ENCODE peak calls at places on chromosomes 5 and 9, in five cellular contexts. One of them, this sample, is unnamed.

GRCh38 chr5:132787076-132787475 is 10.0 kb upstream of the SEPTIN8 start:
- DNase-seq in Karpas-422: no peak
- DNase-seq in ureter: no peak
- DNase-seq in ovary: no peak
- DNase-seq in upper lobe of right lung: no peak
- DNase-seq in this sample: no peak

GRCh38 chr9:123812984-123813383 is 116.9 kb downstream of the DENND1A start:
- DNase-seq in Karpas-422: no peak
- DNase-seq in ureter: no peak
- DNase-seq in ovary: no peak
- DNase-seq in upper lobe of right lung: no peak
- DNase-seq in this sample: no peak

GRCh38 chr9:129094387-129095169 is 13.7 kb downstream of the DOLPP1 start:
- DNase-seq in Karpas-422: no peak
- DNase-seq in ureter: no peak
- DNase-seq in ovary: peak
- DNase-seq in upper lobe of right lung: no peak
- DNase-seq in this sample: no peak

GRCh38 chr5:33657181-33657580 is 216.4 kb downstream of the TARS1 start:
- DNase-seq in Karpas-422: no peak
- DNase-seq in ureter: no peak
- DNase-seq in ovary: no peak
- DNase-seq in upper lobe of right lung: no peak
- DNase-seq in this sample: no peak

GRCh38 chr9:116935149-116935897 is 248.2 kb downstream of the TRIM32 start:
- DNase-seq in Karpas-422: no peak
- DNase-seq in ureter: no peak
- DNase-seq in ovary: no peak
- DNase-seq in upper lobe of right lung: no peak
- DNase-seq in this sample: peak

GRCh38 chr5:72237879-72238278 is 82.2 kb downstream of the MRPS27 start:
- DNase-seq in Karpas-422: no peak
- DNase-seq in ureter: no peak
- DNase-seq in ovary: no peak
- DNase-seq in upper lobe of right lung: no peak
- DNase-seq in this sample: no peak

GRCh38 chr9:87615547-87616148 is 110.3 kb upstream of the CTSL start:
- DNase-seq in Karpas-422: no peak
- DNase-seq in ureter: no peak
- DNase-seq in ovary: no peak
- DNase-seq in upper lobe of right lung: no peak
- DNase-seq in this sample: no peak

GRCh38 chr9:108535526-108535925 is 320.3 kb downstream of the ACTL7B start:
- DNase-seq in Karpas-422: peak
- DNase-seq in ureter: no peak
- DNase-seq in ovary: no peak
- DNase-seq in upper lobe of right lung: no peak
- DNase-seq in this sample: peak

GRCh38 chr9:131624636-131625241 is 79.4 kb downstream of the PRRT1B start:
- DNase-seq in Karpas-422: no peak
- DNase-seq in ureter: no peak
- DNase-seq in ovary: no peak
- DNase-seq in upper lobe of right lung: no peak
- DNase-seq in this sample: no peak

GRCh38 chr5:135451581-135452360 is at the start of gene TIFAB:
- DNase-seq in Karpas-422: no peak
- DNase-seq in ureter: no peak
- DNase-seq in ovary: no peak
- DNase-seq in upper lobe of right lung: peak
- DNase-seq in this sample: no peak

GRCh38 chr9:79691496-79691895 is 119.7 kb downstream of the TLE4 start:
- DNase-seq in Karpas-422: no peak
- DNase-seq in ureter: no peak
- DNase-seq in ovary: no peak
- DNase-seq in upper lobe of right lung: no peak
- DNase-seq in this sample: no peak

GRCh38 chr5:123215929-123216702 is 127.1 kb downstream of the PRDM6 start:
- DNase-seq in Karpas-422: no peak
- DNase-seq in ureter: no peak
- DNase-seq in ovary: no peak
- DNase-seq in upper lobe of right lung: no peak
- DNase-seq in this sample: no peak

GRCh38 chr5:140000332-140000731 is 42.8 kb downstream of the NRG2 start:
- DNase-seq in Karpas-422: no peak
- DNase-seq in ureter: no peak
- DNase-seq in ovary: no peak
- DNase-seq in upper lobe of right lung: no peak
- DNase-seq in this sample: no peak

GRCh38 chr9:36939655-36940578 is 94.2 kb downstream of the PAX5 start:
- DNase-seq in Karpas-422: no peak
- DNase-seq in ureter: no peak
- DNase-seq in ovary: no peak
- DNase-seq in upper lobe of right lung: peak
- DNase-seq in this sample: no peak

GRCh38 chr5:158546748-158547147 is 553.0 kb downstream of the EBF1 start:
- DNase-seq in Karpas-422: no peak
- DNase-seq in ureter: no peak
- DNase-seq in ovary: no peak
- DNase-seq in upper lobe of right lung: no peak
- DNase-seq in this sample: no peak

This sample was measured in OCI-LY7.